ENCODE peak calls at places on chromosomes 13 and 19, in seven cellular contexts. B is IMR-90, C is neuronal stem cell, Q is mesendoderm, T is mesenchymal stem cell, A is H1, W is trophoblast cell. R is an unnamed sample.

GRCh38 chr19:32581704-32582164 is 744 bp downstream of the PDCD5 start:
- DNase-seq in A (no peak), W (peak), Q (peak), C (no peak), T (peak), B (peak), R (peak)

GRCh38 chr19:57803594-57804325 is 11.0 kb downstream of the ZNF552 start:
- DNase-seq in C (peak), T (peak), W (peak), B (peak), A (no peak), Q (peak), R (peak)

GRCh38 chr19:28641395-28641794 is 571.6 kb downstream of the UQCRFS1 start:
- DNase-seq in W (no peak), T (no peak), A (no peak), C (no peak), B (no peak), Q (peak), R (no peak)

GRCh38 chr19:33778089-33778791 is 18.4 kb upstream of the KCTD15 start:
- DNase-seq in B (peak), A (no peak), W (peak), Q (peak), C (peak), T (peak), R (peak)

GRCh38 chr13:112965573-112966115 is 3.4 kb upstream of the MCF2L start:
- DNase-seq in W (no peak), C (no peak), B (no peak), A (no peak), Q (no peak), T (no peak), R (no peak)

GRCh38 chr13:111858571-111858970 is 208.4 kb upstream of the SOX1 start:
- DNase-seq in C (no peak), Q (no peak), A (no peak), B (no peak), W (no peak), T (no peak), R (no peak)

GRCh38 chr19:13033819-13034611 is 38.7 kb downstream of the NFIX start:
- DNase-seq in T (peak), Q (peak), B (peak), A (no peak), W (peak), C (no peak), R (peak)

GRCh38 chr13:49858183-49858856 is 65.8 kb upstream of the KPNA3 start:
- DNase-seq in Q (no peak), A (no peak), W (peak), T (peak), B (peak), C (no peak), R (no peak)

GRCh38 chr13:77180011-77180410 is 146.9 kb downstream of the MYCBP2 start:
- DNase-seq in T (no peak), A (no peak), Q (peak), C (no peak), B (no peak), W (peak), R (no peak)

GRCh38 chr19:12794196-12794921 is 3.1 kb downstream of the JUNB start:
- DNase-seq in W (peak), T (peak), C (no peak), A (no peak), B (peak), Q (no peak), R (no peak)

GRCh38 chr13:36297259-36297599 is 385 bp downstream of the CCDC169 start:
- DNase-seq in C (no peak), W (peak), Q (no peak), B (peak), A (no peak), T (peak), R (no peak)

GRCh38 chr13:80923907-80924306 is 583.0 kb upstream of the SPRY2 start:
- DNase-seq in T (no peak), W (no peak), C (no peak), B (no peak), A (no peak), Q (peak), R (no peak)

GRCh38 chr13:40271511-40271910 is 394.9 kb downstream of the FOXO1 start:
- DNase-seq in A (no peak), T (no peak), C (no peak), Q (no peak), W (no peak), B (no peak), R (no peak)

GRCh38 chr13:51000576-51001260 is 91.1 kb downstream of the RNASEH2B start:
- DNase-seq in A (no peak), C (no peak), B (peak), W (peak), T (peak), Q (no peak), R (no peak)

GRCh38 chr13:36975172-36975571 is 24.0 kb downstream of the ALG5 start:
- DNase-seq in Q (peak), T (no peak), B (no peak), A (no peak), W (peak), C (no peak), R (no peak)

GRCh38 chr13:39913928-39914327 is 258.5 kb downstream of the COG6 start:
- DNase-seq in A (no peak), W (peak), C (no peak), B (no peak), T (peak), Q (no peak), R (no peak)

GRCh38 chr19:11422163-11423068 is 3.3 kb upstream of the RGL3 start:
- DNase-seq in C (peak), A (peak), T (peak), W (peak), Q (peak), B (no peak), R (peak)

GRCh38 chr19:11421607-11422098 is 2.5 kb upstream of the RGL3 start:
- DNase-seq in Q (peak), C (no peak), B (no peak), T (no peak), W (peak), A (peak), R (peak)

GRCh38 chr19:11418518-11419506 is at the start of gene RGL3:
- DNase-seq in B (no peak), W (peak), A (no peak), C (no peak), T (no peak), Q (peak), R (peak)

GRCh38 chr19:11420894-11421606 is 1.9 kb upstream of the RGL3 start:
- DNase-seq in T (no peak), Q (peak), B (no peak), W (no peak), C (no peak), A (no peak), R (peak)

GRCh38 chr19:11420429-11420893 is 1.3 kb upstream of the RGL3 start:
- DNase-seq in W (peak), T (peak), Q (no peak), A (no peak), B (no peak), C (no peak), R (no peak)
- H2AK5ac ChIP-seq in W (no peak), T (no peak), Q (no peak), A (no peak), B (no peak), C (no peak), R (no peak)

DNA sequence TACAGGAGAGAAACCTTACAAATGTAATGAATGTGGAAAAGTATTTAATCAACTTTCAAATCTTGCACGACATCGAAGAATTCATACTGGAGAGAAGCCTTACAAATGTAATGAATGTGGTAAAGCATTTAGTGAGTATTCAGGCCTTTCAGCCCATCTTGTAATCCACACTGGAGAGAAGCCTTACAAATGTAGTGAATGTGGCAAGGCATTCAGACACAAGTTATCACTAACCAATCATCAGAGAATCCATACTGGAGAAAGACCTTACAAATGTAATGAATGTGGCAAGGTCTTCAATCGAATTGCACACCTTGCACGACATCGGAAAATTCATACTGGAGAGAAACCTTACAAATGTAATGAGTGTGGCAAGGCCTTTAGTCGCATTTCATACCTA is 13.6 kb upstream of the ZNF610 start:
- DNase-seq in C (no peak), W (no peak), B (no peak), T (no peak), A (no peak), Q (no peak), R (no peak)
- H2AK5ac ChIP-seq in C (no peak), W (no peak), B (no peak), T (no peak), A (no peak), Q (no peak), R (no peak)

GRCh38 chr13:100751826-100752225 is 77.2 kb upstream of the TMTC4 start:
- DNase-seq in Q (no peak), C (no peak), A (no peak), W (no peak), B (no peak), T (no peak), R (no peak)
- H2AK5ac ChIP-seq in Q (no peak), C (no peak), A (no peak), W (no peak), B (no peak), T (no peak), R (no peak)

GRCh38 chr19:18870531-18871172 is 25.3 kb downstream of the CERS1 start:
- DNase-seq in B (no peak), T (no peak), C (no peak), A (no peak), W (no peak), Q (no peak), R (no peak)
- H2AK5ac ChIP-seq in B (no peak), T (no peak), C (peak), A (peak), W (no peak), Q (peak), R (no peak)

GRCh38 chr13:43879323-43880181 is at the start of the genes CCDC122 and LACC1:
- DNase-seq in A (no peak), Q (peak), W (peak), T (peak), C (peak), B (peak), R (peak)
- H2AK5ac ChIP-seq in A (no peak), Q (no peak), W (peak), T (no peak), C (no peak), B (peak), R (no peak)

GRCh38 chr13:34401741-34402140 is 540.3 kb upstream of the NBEA start:
- DNase-seq in W (peak), T (no peak), A (no peak), B (no peak), C (no peak), Q (no peak), R (no peak)
- H2AK5ac ChIP-seq in W (no peak), T (no peak), A (no peak), B (no peak), C (no peak), Q (no peak), R (no peak)

GRCh38 chr19:14775855-14776254 is 2.5 kb downstream of the ADGRE2 start:
- DNase-seq in B (no peak), A (no peak), Q (no peak), W (peak), T (no peak), C (no peak), R (peak)
- H2AK5ac ChIP-seq in B (no peak), A (no peak), Q (no peak), W (no peak), T (no peak), C (no peak), R (no peak)